ENCODE peak calls at places on chromosome 22, in eight cellular contexts. B is psoas muscle, L is AG10803, P is fibroblast of the aortic adventitia, J is epithelial cell of esophagus, A is ovary, Z is endothelial cell, V is GM10248. U is an unnamed sample.

GRCh38 chr22:30875481-30876215 is 92.9 kb downstream of the MORC2 start:
- DNase-seq in B (peak; percentile 94), L (peak; percentile 16), P (no peak), J (no peak), A (peak; percentile 9), Z (no peak), V (no peak), U (no peak)

GRCh38 chr22:36701941-36702640 is 1.5 kb downstream of the CACNG2 start:
- DNase-seq in B (no peak), L (no peak), P (no peak), J (no peak), A (no peak), Z (no peak), V (no peak), U (no peak)

GRCh38 chr22:35634015-35634414 is 14.2 kb upstream of the APOL6 start:
- DNase-seq in B (no peak), L (no peak), P (no peak), J (no peak), A (no peak), Z (no peak), V (no peak), U (no peak)

GRCh38 chr22:47051435-47052175 is 289.2 kb downstream of the TBC1D22A start:
- DNase-seq in B (peak; percentile 30), L (no peak), P (no peak), J (no peak), A (no peak), Z (no peak), V (no peak), U (no peak)

GRCh38 chr22:37340331-37341262 is 58.3 kb downstream of the CYTH4 start:
- DNase-seq in B (no peak), L (no peak), P (no peak), J (no peak), A (no peak), Z (no peak), V (no peak), U (peak; percentile 0)

GRCh38 chr22:30610299-30610698 is 3.3 kb downstream of the TCN2 start:
- DNase-seq in B (peak; percentile 65), L (no peak), P (no peak), J (no peak), A (no peak), Z (no peak), V (no peak), U (no peak)

GRCh38 chr22:39368402-39368801 is 18.6 kb downstream of the SYNGR1 start:
- DNase-seq in B (no peak), L (no peak), P (no peak), J (no peak), A (no peak), Z (no peak), V (no peak), U (no peak)

GRCh38 chr22:47369431-47370015 is 607.1 kb downstream of the TBC1D22A start:
- DNase-seq in B (no peak), L (no peak), P (no peak), J (no peak), A (no peak), Z (no peak), V (no peak), U (no peak)

GRCh38 chr22:31926969-31927368 is 17.4 kb upstream of the YWHAH start:
- DNase-seq in B (no peak), L (no peak), P (no peak), J (peak; percentile 34), A (no peak), Z (no peak), V (no peak), U (no peak)

GRCh38 chr22:47130883-47131610 is 368.6 kb downstream of the TBC1D22A start:
- DNase-seq in B (no peak), L (no peak), P (no peak), J (no peak), A (no peak), Z (no peak), V (no peak), U (no peak)

GRCh38 chr22:25754527-25755202 is 12.7 kb downstream of the MYO18B start:
- DNase-seq in B (peak; percentile 95), L (peak; percentile 83), P (peak; percentile 85), J (no peak), A (no peak), Z (no peak), V (no peak), U (no peak)

GRCh38 chr22:41813726-41814410 is 13.4 kb downstream of the CCDC134 start:
- DNase-seq in B (no peak), L (no peak), P (no peak), J (no peak), A (no peak), Z (no peak), V (no peak), U (no peak)

GRCh38 chr22:25449781-25450317 is 114.6 kb upstream of the GRK3 start:
- DNase-seq in B (no peak), L (peak; percentile 21), P (peak; percentile 16), J (no peak), A (no peak), Z (no peak), V (no peak), U (no peak)

GRCh38 chr22:38017272-38017920 is 33.0 kb upstream of the SOX10 start:
- DNase-seq in B (peak; percentile 88), L (peak; percentile 65), P (peak; percentile 69), J (peak; percentile 50), A (peak; percentile 84), Z (no peak), V (no peak), U (no peak)

GRCh38 chr22:49300951-49301397 is 526.7 kb downstream of the BRD1 start:
- DNase-seq in B (no peak), L (no peak), P (no peak), J (no peak), A (no peak), Z (no peak), V (no peak), U (no peak)

GRCh38 chr22:28873183-28873964 is 10.0 kb upstream of the ZNRF3 start:
- DNase-seq in B (no peak), L (no peak), P (no peak), J (no peak), A (no peak), Z (no peak), V (no peak), U (no peak)

GRCh38 chr22:36763576-36763975 is 12.3 kb downstream of the IFT27 start:
- DNase-seq in B (no peak), L (no peak), P (no peak), J (peak; percentile 81), A (no peak), Z (no peak), V (no peak), U (peak; percentile 58)

GRCh38 chr22:39374191-39374590 is 24.4 kb downstream of the SYNGR1 start:
- DNase-seq in B (no peak), L (no peak), P (no peak), J (no peak), A (no peak), Z (no peak), V (no peak), U (no peak)

GRCh38 chr22:30424471-30425326 is 869 bp upstream of the MTFP1 start:
- DNase-seq in B (no peak), L (no peak), P (no peak), J (peak; percentile 54), A (no peak), Z (no peak), V (no peak), U (no peak)

GRCh38 chr22:43541462-43542407 is 129.9 kb downstream of the MPPED1 start:
- DNase-seq in B (no peak), L (no peak), P (no peak), J (no peak), A (no peak), Z (no peak), V (no peak), U (no peak)

GRCh38 chr22:48968201-48968959 is 859.3 kb downstream of the BRD1 start:
- DNase-seq in B (no peak), L (no peak), P (no peak), J (no peak), A (no peak), Z (peak; percentile 30), V (no peak), U (peak; percentile 1)

GRCh38 chr22:38781033-38781432 is 12.9 kb downstream of the DNAL4 start:
- DNase-seq in B (peak; percentile 60), L (no peak), P (no peak), J (no peak), A (no peak), Z (no peak), V (no peak), U (no peak)

GRCh38 chr22:40712311-40712710 is 33.0 kb downstream of the MCHR1 start:
- DNase-seq in B (peak; percentile 39), L (no peak), P (no peak), J (no peak), A (no peak), Z (no peak), V (no peak), U (no peak)

DNA sequence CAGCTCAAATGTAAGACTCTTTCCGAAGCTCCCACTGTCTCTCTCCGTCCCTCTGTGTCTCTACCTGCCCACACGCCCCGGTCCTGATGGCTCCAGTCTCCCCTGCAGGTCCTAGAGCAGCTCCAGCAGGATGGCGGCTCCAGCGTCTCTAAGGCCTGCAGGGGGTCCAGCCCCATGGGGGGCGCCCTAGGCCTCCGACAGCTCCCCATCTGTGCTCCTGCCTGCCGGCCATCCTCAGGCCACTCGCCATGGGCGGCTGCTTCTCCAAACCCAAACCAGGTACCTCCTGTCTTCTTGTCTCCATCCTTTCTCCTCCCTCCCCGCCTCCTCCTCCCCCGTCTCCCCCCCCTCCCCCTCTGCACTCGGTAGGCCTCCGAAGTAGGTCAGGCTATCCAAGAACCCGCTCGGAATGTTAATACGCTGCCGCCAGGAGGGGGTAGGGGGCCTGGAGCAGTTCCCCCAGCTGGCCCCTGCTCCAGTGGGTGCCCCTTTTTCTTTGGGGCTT is 694 bp downstream of the AIFM3 start:
- DNase-seq in B (no peak), L (no peak), P (no peak), J (no peak), A (no peak), Z (no peak), V (no peak), U (no peak)
- TF ChIP-seq CTCF in B (no peak), L (no peak), P (no peak), J (no peak), A (no peak), Z (no peak), V (no peak), U (no peak)

GRCh38 chr22:20495861-20496681 is 476 bp upstream of the KLHL22 start:
- DNase-seq in B (peak; percentile 95), L (peak; percentile 86), P (peak; percentile 83), J (peak; percentile 95), A (peak; percentile 92), Z (peak; percentile 93), V (peak; percentile 98), U (peak; percentile 79)
- TF ChIP-seq CTCF in B (peak; percentile 85), L (peak; percentile 69), P (peak; percentile 90), J (peak; percentile 86), A (peak; percentile 90), Z (peak; percentile 73), V (peak; percentile 95), U (peak; percentile 84)

GRCh38 chr22:44895296-44896055 is 114.3 kb downstream of the PHF21B start:
- DNase-seq in B (no peak), L (no peak), P (no peak), J (no peak), A (no peak), Z (no peak), V (no peak), U (no peak)
- TF ChIP-seq CTCF in B (no peak), L (no peak), P (no peak), J (no peak), A (no peak), Z (no peak), V (no peak), U (no peak)

DNA sequence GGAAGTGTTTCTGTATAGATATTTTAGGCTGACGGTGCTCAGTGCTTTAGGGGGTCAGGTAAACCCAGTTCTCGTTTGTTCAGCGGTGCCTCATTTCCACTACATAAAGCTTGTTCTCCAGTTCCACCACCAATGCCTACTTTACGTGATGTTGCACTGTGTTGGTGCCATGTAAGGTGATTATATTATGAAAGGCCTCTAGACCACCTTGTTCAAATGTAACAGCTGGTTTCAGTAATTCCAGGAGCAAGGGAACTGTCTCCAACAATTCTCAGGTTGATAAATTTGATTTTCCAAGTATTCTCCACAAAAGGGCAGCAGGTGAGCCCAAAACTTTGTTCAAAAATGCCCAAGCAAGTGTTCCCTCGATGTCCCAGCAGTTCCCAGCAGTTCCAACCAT is 83.7 kb upstream of the SEPTIN5 start:
- DNase-seq in B (no peak), L (no peak), P (no peak), J (no peak), A (no peak), Z (no peak), V (no peak), U (no peak)
- TF ChIP-seq CTCF in B (no peak), L (no peak), P (no peak), J (no peak), A (no peak), Z (no peak), V (no peak), U (no peak)